ENCODE peak calls at places on chromosomes 4 and X, in eight cellular contexts. X is NCI-H69; F is psoas muscle; M is NT2/D1; Q is activated gamma-delta T cell treated with Interleukin-2 at 50 U/mL for 16 hours; U is activated naive CD8-positive, alpha-beta T cell treated with anti-CD3 and anti-CD28 coated beads, Interleukin-2, amount 10 ng/mL, durations not matched to agents 7 days and 5 days; W is stomach; K is neural crest cell. Y is an unnamed sample.

GRCh38 chr4:181017038-181017437 is 1226.2 kb upstream of the TENM3 start:
- DNase-seq in W (no peak), F (no peak), M (no peak), U (no peak), X (no peak), Q (no peak), K (no peak), Y (no peak)

GRCh38 chr4:166153539-166153938 is 280.5 kb downstream of the TLL1 start:
- DNase-seq in W (no peak), K (no peak), F (no peak), U (no peak), Q (no peak), M (no peak), X (peak; percentile 54), Y (no peak)

GRCh38 chr4:26410385-26411293 is 79.6 kb downstream of the CCKAR start:
- DNase-seq in Q (peak; percentile 24), W (no peak), M (no peak), U (no peak), F (no peak), X (peak; percentile 47), K (peak; percentile 25), Y (no peak)

GRCh38 chr4:133270021-133270570 is 121.0 kb downstream of the PCDH10 start:
- DNase-seq in F (no peak), X (no peak), W (no peak), U (no peak), K (no peak), Q (no peak), M (no peak), Y (no peak)

GRCh38 chr4:8117278-8117682 is 41.3 kb downstream of the ABLIM2 start:
- DNase-seq in Q (no peak), M (peak; percentile 61), F (peak; percentile 84), K (no peak), X (peak; percentile 15), W (peak; percentile 41), U (no peak), Y (peak; percentile 39)

GRCh38 chr4:112853662-112854256 is 195.7 kb upstream of the ANK2 start:
- DNase-seq in M (no peak), F (no peak), Q (no peak), W (no peak), K (no peak), X (peak; percentile 21), U (no peak), Y (no peak)

GRCh38 chr4:182904271-182904761 is 12.9 kb downstream of the DCTD start:
- DNase-seq in U (no peak), M (no peak), W (no peak), F (no peak), K (no peak), X (no peak), Q (no peak), Y (no peak)

GRCh38 chr4:186297013-186297645 is 31.1 kb downstream of the F11 start:
- DNase-seq in X (peak; percentile 23), U (no peak), M (peak; percentile 40), Q (no peak), F (no peak), K (no peak), W (no peak), Y (peak; percentile 45)

GRCh38 chrX:50081282-50081955 is 119.4 kb downstream of the AKAP4 start:
- DNase-seq in U (no peak), K (no peak), X (peak; percentile 64), Q (no peak), M (peak; percentile 42), F (peak; percentile 23), W (peak; percentile 54), Y (no peak)

GRCh38 chrX:73823473-73824004 is 260.5 kb downstream of the CHIC1 start:
- DNase-seq in U (no peak), W (no peak), K (no peak), F (no peak), M (no peak), X (no peak), Q (no peak), Y (no peak)

GRCh38 chr4:88359558-88359957 is 19.1 kb upstream of the HERC6 start:
- DNase-seq in K (no peak), F (no peak), X (no peak), M (no peak), W (no peak), Q (no peak), U (no peak), Y (no peak)

GRCh38 chr4:87007345-87008181 is 72.8 kb downstream of the AFF1 start:
- DNase-seq in M (no peak), F (peak; percentile 58), W (peak; percentile 59), U (peak; percentile 39), X (peak; percentile 82), K (peak; percentile 41), Q (peak; percentile 19), Y (no peak)